ENCODE peak calls at places on chromosome 22, in four cellular contexts. C, V, U and E are unnamed samples. For H3K4me1, the result is how much of the 10 kb centered on the place peaks cover.

GRCh38 chr22:23836692-23837495 is 1.9 kb downstream of the DERL3 start:
- DNase-seq in V (no peak), C (no peak), U (no peak), E (no peak)

GRCh38 chr22:50357756-50358155 is 14.6 kb downstream of the PPP6R2 start:
- DNase-seq in C (no peak), U (no peak), V (no peak), E (no peak)

GRCh38 chr22:30250713-30251267 is 4.2 kb upstream of the LIF start:
- DNase-seq in U (no peak), V (no peak), C (no peak), E (no peak)

GRCh38 chr22:22167791-22168189 is 76.8 kb upstream of the VPREB1 start:
- DNase-seq in V (no peak), U (no peak), C (no peak), E (no peak)

GRCh38 chr22:22849640-22850610 is 37.7 kb upstream of the IGLL5 start:
- DNase-seq in V (no peak), C (no peak), U (no peak), E (no peak)

GRCh38 chr22:26514419-26515161 is 2.3 kb upstream of the TFIP11 start:
- DNase-seq in C (no peak), V (no peak), U (no peak), E (no peak)

GRCh38 chr22:22198751-22199150 is 45.8 kb upstream of the VPREB1 start:
- DNase-seq in U (no peak), V (no peak), C (no peak), E (no peak)

GRCh38 chr22:47337161-47337621 is 574.7 kb downstream of the TBC1D22A start:
- DNase-seq in C (peak), V (no peak), U (no peak), E (peak)

GRCh38 chr22:17472886-17473285 is 90.4 kb upstream of the SLC25A18 start:
- DNase-seq in U (no peak), V (no peak), C (no peak), E (no peak)
- H3K4me3 ChIP-seq in U (no peak), V (no peak), C (no peak), E (no peak)

GRCh38 chr22:35305525-35306070 is 5.9 kb downstream of the TOM1 start:
- DNase-seq in U (no peak), C (no peak), V (no peak), E (no peak)

GRCh38 chr22:35299217-35299716 is 427 bp upstream of the TOM1 start:
- DNase-seq in C (no peak), U (no peak), V (no peak), E (peak)

GRCh38 chr22:35303029-35303624 is 3.4 kb downstream of the TOM1 start:
- DNase-seq in C (no peak), U (peak), V (no peak), E (no peak)

GRCh38 chr22:35301370-35301874 is 1.7 kb downstream of the TOM1 start:
- DNase-seq in U (peak), C (no peak), V (peak), E (peak)

GRCh38 chr22:35299717-35300497 is at the start of gene TOM1:
- DNase-seq in U (peak), V (peak), C (peak), E (peak)
- TF ChIP-seq POLR2AphosphoS5 in U (no peak), V (no peak), C (peak), E (peak)

GRCh38 chr22:35919002-35919542 is 109.6 kb downstream of the RBFOX2 start:
- DNase-seq in V (no peak), C (no peak), U (no peak), E (no peak)
- H3K4me1 ChIP-seq in V (under half), C (under half), U (half or more), E (under half)

DNA sequence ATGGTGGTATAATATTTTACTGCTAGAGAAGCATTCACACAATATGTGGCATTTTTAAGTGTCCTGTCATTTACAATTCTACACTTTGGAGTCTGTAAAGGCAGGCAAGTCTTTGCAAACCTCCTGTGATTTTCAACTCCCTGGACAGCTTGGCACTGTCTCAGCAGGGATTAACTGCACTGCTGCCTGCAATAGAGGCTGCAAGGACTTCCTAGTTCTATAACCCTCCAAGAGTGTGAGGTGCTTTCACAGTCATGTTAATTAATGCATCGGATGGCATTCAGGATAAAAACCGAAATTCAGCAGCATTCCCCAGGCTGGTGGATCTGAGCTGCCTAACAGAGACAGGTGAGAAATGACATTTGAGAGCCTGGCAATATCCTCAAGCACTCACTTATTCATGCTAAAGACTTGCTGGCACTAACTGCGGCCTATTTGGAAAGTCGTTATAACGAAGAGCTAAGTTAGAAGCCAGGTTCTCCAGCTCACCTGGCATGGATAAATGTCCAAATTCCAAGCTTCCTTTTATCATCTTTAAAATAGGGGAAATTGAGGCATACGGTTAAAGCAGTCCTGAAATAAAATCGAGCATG is 85.0 kb downstream of the LARGE1 start:
- DNase-seq in V (peak), U (no peak), C (peak), E (no peak)
- H3K4me3 ChIP-seq in V (peak), U (no peak), C (no peak), E (no peak)

GRCh38 chr22:27843441-27843840 is 41.9 kb upstream of the MN1 start:
- DNase-seq in V (no peak), C (no peak), U (peak), E (no peak)
- TF ChIP-seq POLR2AphosphoS5 in V (no peak), C (no peak), U (no peak), E (no peak)

GRCh38 chr22:24973867-24974266 is 21.4 kb downstream of the KIAA1671 start:
- DNase-seq in C (no peak), V (no peak), U (no peak), E (no peak)
- H3K4me1 ChIP-seq in C (under half), V (under half), U (half or more), E (half or more)

GRCh38 chr22:38018938-38019827 is 34.8 kb upstream of the SOX10 start:
- DNase-seq in U (no peak), C (no peak), V (no peak), E (no peak)
- H3K4me3 ChIP-seq in U (no peak), C (no peak), V (no peak), E (no peak)

DNA sequence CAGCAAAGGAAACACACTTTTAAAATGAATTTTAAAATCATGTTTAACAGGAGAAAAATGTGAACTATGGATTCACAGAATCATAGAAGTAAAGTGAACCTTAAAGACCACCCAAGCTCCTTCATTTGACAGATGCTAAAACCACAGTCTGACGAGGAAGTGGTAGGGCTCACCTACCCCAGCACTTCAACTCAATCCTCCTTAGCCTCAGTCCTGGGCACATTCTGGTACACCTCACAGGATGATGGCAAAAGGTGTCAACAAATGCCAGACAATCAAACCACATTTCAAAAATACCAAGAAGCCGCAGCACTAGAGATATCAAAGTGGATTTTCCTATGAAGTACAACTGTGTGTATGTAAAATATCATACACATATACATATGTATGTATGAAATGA is 43.1 kb downstream of the PITPNB start:
- DNase-seq in C (no peak), V (no peak), U (no peak), E (no peak)
- TF ChIP-seq POLR2AphosphoS5 in C (no peak), V (no peak), U (no peak), E (no peak)

DNA sequence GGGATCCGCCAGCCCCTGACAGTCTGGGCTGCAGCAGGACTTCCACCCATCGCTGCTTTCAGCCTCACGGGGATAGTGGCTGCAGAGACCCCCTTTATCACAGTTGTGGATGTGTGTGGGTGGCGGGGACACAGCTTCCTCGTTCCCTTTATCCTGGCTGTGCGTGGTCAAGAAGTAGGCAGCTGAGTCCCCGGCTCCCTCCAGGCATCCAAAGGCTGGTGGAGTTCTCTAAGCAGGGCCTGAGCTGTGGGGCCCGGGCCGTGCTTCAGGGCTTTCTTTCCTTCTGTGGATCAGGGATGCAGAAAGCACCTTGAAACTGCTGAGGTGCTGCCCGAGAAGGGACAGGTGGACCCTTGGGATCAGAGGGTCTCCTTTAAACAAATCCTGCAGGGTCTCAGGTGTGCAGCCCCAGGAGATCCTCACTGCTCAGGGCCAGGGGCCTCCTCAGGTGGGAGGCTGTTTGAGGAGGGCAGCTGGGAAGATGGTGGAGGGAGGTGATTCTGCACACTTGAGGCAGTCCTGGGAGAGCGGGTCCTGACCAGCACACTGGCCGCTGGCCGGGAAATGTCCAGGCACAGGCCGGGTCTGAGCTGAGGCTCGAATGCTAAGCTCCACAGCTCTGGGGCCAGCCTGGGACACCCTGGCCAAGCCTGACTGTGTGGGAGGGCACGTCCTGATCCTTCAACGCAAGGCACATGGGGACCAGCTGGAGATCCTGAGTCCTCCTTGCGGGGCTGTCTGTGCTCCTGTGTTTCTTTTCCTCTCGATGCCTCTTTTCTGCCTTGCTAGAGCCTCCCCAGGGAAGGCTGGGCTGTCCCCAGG is 1024.3 kb downstream of the BRD1 start:
- DNase-seq in C (no peak), U (no peak), V (no peak), E (no peak)
- H3K4me1 ChIP-seq in C (under half), U (under half), V (under half), E (under half)

DNA sequence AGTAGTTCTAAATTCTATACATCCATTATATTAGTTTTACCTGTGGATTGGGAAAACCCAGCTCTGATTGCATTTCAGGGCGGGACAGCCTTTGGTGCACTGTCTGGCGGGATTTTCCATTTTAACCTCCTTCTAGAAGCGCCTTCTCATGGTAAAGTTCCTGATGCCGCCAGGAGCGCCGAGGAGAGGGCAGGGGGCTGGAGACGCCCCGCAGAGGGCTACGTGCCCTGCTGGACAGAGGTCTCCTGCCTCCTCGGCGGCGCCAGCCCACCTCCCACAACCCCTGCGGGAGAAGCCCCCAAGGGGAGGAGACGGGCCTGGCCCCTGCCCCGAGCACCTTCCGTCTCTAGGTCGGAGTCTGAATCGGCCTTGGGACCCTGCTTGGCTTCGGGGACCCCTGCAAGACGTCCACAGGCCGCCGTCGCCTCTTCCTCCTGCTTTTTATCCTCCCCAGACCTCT is 1.2 kb upstream of the P2RX6 start:
- DNase-seq in V (peak), U (no peak), C (no peak), E (no peak)
- H3K4me3 ChIP-seq in V (peak), U (peak), C (peak), E (peak)